ENCODE peak calls at places on chromosome 18, in six cellular contexts. T is GM23248, P is hepatocyte, J is PC-3, G is PC-9, D is MM.1S. V is an unnamed sample. For H3K9me2, the result is how much of the 10 kb centered on the place peaks cover.

GRCh38 chr18:59885579-59886163 is 14.1 kb upstream of the PMAIP1 start:
- DNase-seq in T (peak), P (no peak), J (peak), G (no peak), D (peak), V (peak)

GRCh38 chr18:24259869-24260662 is 121.2 kb downstream of the CABYR start:
- DNase-seq in T (no peak), P (no peak), J (peak), G (no peak), D (no peak), V (no peak)

GRCh38 chr18:10140928-10141327 is 227.1 kb downstream of the VAPA start:
- DNase-seq in T (peak), P (peak), J (peak), G (no peak), D (peak), V (no peak)

GRCh38 chr18:42296723-42297122 is 341.7 kb downstream of the PIK3C3 start:
- DNase-seq in T (peak), P (no peak), J (no peak), G (no peak), D (no peak), V (no peak)

GRCh38 chr18:68177807-68178702 is 536.9 kb downstream of the TMX3 start:
- DNase-seq in T (peak), P (peak), J (peak), G (peak), D (no peak), V (no peak)

GRCh38 chr18:44945847-44946490 is 265.3 kb downstream of the SETBP1 start:
- DNase-seq in T (no peak), P (no peak), J (no peak), G (no peak), D (no peak), V (no peak)

GRCh38 chr18:58321986-58322385 is 278.0 kb downstream of the NEDD4L start:
- DNase-seq in T (peak), P (peak), J (peak), G (peak), D (peak), V (peak)

GRCh38 chr18:78309945-78310344 is 669.7 kb upstream of the SALL3 start:
- DNase-seq in T (no peak), P (no peak), J (no peak), G (no peak), D (no peak), V (no peak)

GRCh38 chr18:43719264-43719795 is 442.0 kb upstream of the SYT4 start:
- DNase-seq in T (no peak), P (peak), J (peak), G (peak), D (no peak), V (no peak)

GRCh38 chr18:77079088-77079487 is 53.5 kb downstream of the MBP start:
- DNase-seq in T (no peak), P (no peak), J (no peak), G (no peak), D (no peak), V (no peak)

GRCh38 chr18:58669731-58670379 is 1.4 kb upstream of the MALT1 start:
- DNase-seq in T (peak), P (no peak), J (peak), G (peak), D (no peak), V (no peak)

GRCh38 chr18:63046375-63046774 is 273.2 kb downstream of the BCL2 start:
- DNase-seq in T (no peak), P (no peak), J (no peak), G (no peak), D (no peak), V (no peak)

GRCh38 chr18:22015156-22015555 is 154.2 kb upstream of the GATA6 start:
- DNase-seq in T (peak), P (no peak), J (peak), G (no peak), D (no peak), V (no peak)

GRCh38 chr18:23317975-23318675 is 135.0 kb upstream of the RIOK3 start:
- DNase-seq in T (peak), P (no peak), J (peak), G (no peak), D (no peak), V (no peak)

GRCh38 chr18:5518899-5519371 is 24.9 kb downstream of the EPB41L3 start:
- DNase-seq in T (peak), P (peak), J (no peak), G (no peak), D (no peak), V (no peak)

GRCh38 chr18:49487711-49488310 is 777 bp upstream of the C18orf32 start:
- DNase-seq in T (no peak), P (no peak), J (no peak), G (no peak), D (no peak), V (no peak)

GRCh38 chr18:62101236-62101635 is 85.6 kb downstream of the PIGN start:
- DNase-seq in T (peak), P (no peak), J (no peak), G (no peak), D (no peak), V (no peak)

GRCh38 chr18:5630057-5630765 is 86.4 kb upstream of the EPB41L3 start:
- DNase-seq in T (peak), P (peak), J (peak), G (no peak), D (peak), V (no peak)

GRCh38 chr18:75160315-75160714 is 48.6 kb downstream of the PTGR3 start:
- DNase-seq in T (peak), P (no peak), J (no peak), G (no peak), D (no peak), V (no peak)

GRCh38 chr18:44715245-44715644 is 34.6 kb downstream of the SETBP1 start:
- DNase-seq in T (peak), P (peak), J (peak), G (no peak), D (no peak), V (no peak)

GRCh38 chr18:37396981-37397720 is 168.4 kb downstream of the CELF4 start:
- DNase-seq in T (no peak), P (no peak), J (no peak), G (no peak), D (no peak), V (no peak)

GRCh38 chr18:390748-391478 is 109.6 kb downstream of the COLEC12 start:
- DNase-seq in T (no peak), P (no peak), J (no peak), G (no peak), D (no peak), V (no peak)

GRCh38 chr18:22441638-22442037 is 23.9 kb upstream of the CTAGE1 start:
- DNase-seq in T (no peak), P (no peak), J (no peak), G (no peak), D (no peak), V (no peak)

GRCh38 chr18:63241739-63242138 is 77.8 kb downstream of the BCL2 start:
- DNase-seq in T (no peak), P (no peak), J (no peak), G (no peak), D (no peak), V (no peak)

GRCh38 chr18:13885009-13885408 is 30.3 kb downstream of the MC2R start:
- DNase-seq in T (no peak), P (no peak), J (no peak), G (no peak), D (no peak), V (no peak)

GRCh38 chr18:36035253-36035652 is 32.1 kb downstream of the RPRD1A start:
- DNase-seq in T (peak), P (no peak), J (no peak), G (no peak), D (no peak), V (no peak)

GRCh38 chr18:7958081-7958896 is 391.2 kb downstream of the PTPRM start:
- DNase-seq in T (peak), P (no peak), J (peak), G (no peak), D (peak), V (no peak)

GRCh38 chr18:40041951-40042350 is 1913.1 kb upstream of the PIK3C3 start:
- DNase-seq in T (no peak), P (no peak), J (no peak), G (no peak), D (no peak), V (no peak)

GRCh38 chr18:13447621-13448020 is 229.1 kb downstream of the LDLRAD4 start:
- DNase-seq in T (peak), P (peak), J (no peak), G (no peak), D (no peak), V (no peak)

GRCh38 chr18:50563376-50563775 is 3.5 kb downstream of the MAPK4 start:
- DNase-seq in T (no peak), P (no peak), J (no peak), G (no peak), D (no peak), V (no peak)

GRCh38 chr18:13260927-13261471 is 42.4 kb downstream of the LDLRAD4 start:
- DNase-seq in T (no peak), P (no peak), J (no peak), G (no peak), D (no peak), V (no peak)

GRCh38 chr18:14174706-14175085 is 42.5 kb upstream of the ZNF519 start:
- DNase-seq in T (no peak), P (no peak), J (no peak), G (no peak), D (no peak), V (peak)

GRCh38 chr18:56789004-56789888 is 138.1 kb downstream of the WDR7 start:
- DNase-seq in T (peak), P (peak), J (peak), G (no peak), D (peak), V (peak)

GRCh38 chr18:7084080-7084765 is 33.4 kb downstream of the LAMA1 start:
- DNase-seq in T (peak), P (peak), J (no peak), G (no peak), D (no peak), V (no peak)

GRCh38 chr18:74251297-74252031 is 40.3 kb downstream of the CYB5A start:
- DNase-seq in T (peak), P (peak), J (peak), G (no peak), D (no peak), V (no peak)

GRCh38 chr18:25229080-25229479 is 122.9 kb downstream of the ZNF521 start:
- DNase-seq in T (peak), P (peak), J (no peak), G (no peak), D (no peak), V (no peak)

GRCh38 chr18:48135436-48135966 is 205.0 kb upstream of the SMAD2 start:
- DNase-seq in T (no peak), P (no peak), J (no peak), G (no peak), D (no peak), V (no peak)

GRCh38 chr18:48134609-48135008 is 204.2 kb upstream of the SMAD2 start:
- DNase-seq in T (no peak), P (no peak), J (no peak), G (no peak), D (no peak), V (no peak)

GRCh38 chr18:48131042-48131441 is 200.6 kb upstream of the SMAD2 start:
- DNase-seq in T (no peak), P (no peak), J (no peak), G (no peak), D (no peak), V (no peak)

GRCh38 chr18:48133675-48134251 is 203.3 kb upstream of the SMAD2 start:
- DNase-seq in T (no peak), P (peak), J (peak), G (peak), D (no peak), V (no peak)

DNA sequence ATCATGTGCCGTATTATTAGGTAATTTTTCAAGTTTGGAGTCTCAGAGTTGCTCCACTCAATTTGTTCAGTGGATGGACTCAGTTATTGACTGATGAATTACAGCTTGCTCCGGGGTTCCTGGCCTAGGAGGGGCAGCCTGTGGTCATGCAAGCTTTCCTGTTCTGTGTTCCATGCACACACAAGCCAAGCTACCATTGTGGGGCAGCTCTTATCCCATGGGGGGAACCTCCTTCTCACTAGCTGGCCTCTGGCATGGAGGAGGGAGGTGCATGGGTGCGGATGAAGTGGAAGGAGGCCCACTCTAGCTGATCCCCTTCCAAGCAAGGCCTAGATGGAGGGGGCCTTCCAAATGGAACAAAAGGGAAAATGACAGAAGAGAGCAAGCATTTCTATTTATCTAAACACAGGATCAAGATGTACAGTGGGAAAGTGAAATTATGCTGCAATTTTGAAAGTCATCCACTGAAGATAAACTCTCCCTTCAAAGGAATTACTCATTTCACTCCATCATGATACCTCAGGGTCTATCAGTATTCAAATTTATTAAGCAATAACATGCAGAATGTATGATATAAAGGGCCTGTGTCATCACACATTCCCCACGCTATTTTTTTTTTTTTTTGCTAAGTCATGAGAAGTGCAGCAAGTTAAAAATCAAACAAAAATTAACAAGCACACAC is 202.7 kb upstream of the SMAD2 start:
- DNase-seq in T (no peak), P (no peak), J (no peak), G (no peak), D (no peak), V (no peak)
- H3K9me2 ChIP-seq in T (under half), P (under half), J (under half), G (under half), D (under half), V (under half)

GRCh38 chr18:55448390-55448789 is 139.6 kb downstream of the TCF4 start:
- DNase-seq in T (no peak), P (no peak), J (no peak), G (no peak), D (no peak), V (peak)

GRCh38 chr18:55446996-55447671 is 140.9 kb downstream of the TCF4 start:
- DNase-seq in T (no peak), P (no peak), J (no peak), G (no peak), D (no peak), V (peak)

GRCh38 chr18:55447672-55448018 is 140.3 kb downstream of the TCF4 start:
- DNase-seq in T (no peak), P (no peak), J (no peak), G (no peak), D (no peak), V (peak)

GRCh38 chr18:55452123-55452611 is 135.8 kb downstream of the TCF4 start:
- DNase-seq in T (peak), P (no peak), J (no peak), G (no peak), D (no peak), V (no peak)

DNA sequence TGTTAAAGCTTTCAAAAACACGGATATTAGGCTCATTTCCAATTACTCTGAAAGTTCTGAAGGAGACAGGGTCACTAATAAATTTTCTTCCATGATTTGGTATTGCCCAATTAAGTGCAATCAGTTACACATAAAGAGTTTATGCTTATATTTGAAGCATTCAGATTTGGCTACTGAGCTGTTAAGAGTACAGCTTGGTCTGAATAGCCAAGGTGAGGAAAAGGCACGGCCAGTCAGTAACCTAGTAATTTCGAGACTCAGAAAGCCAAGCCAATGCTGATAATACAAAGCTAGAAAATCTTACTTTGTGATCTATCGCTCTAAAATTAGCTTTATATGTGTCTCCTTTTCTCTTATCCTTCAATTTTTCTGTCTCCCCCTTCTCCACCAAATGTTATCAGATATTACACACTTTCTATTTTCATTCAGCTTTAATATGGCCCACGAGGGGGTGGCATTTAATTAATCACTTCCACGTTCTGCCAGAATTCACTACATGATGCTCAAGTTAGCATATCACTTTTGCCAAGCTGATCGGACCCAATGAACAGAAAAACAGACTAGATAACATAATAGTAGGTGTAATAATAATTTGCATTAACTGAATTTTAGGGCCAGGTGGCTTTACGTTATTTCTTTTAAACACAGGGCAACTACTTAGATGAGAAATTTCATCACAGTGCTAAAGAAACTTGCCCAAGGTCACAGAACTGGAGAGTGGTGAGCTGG is 138.4 kb downstream of the TCF4 start:
- DNase-seq in T (no peak), P (no peak), J (no peak), G (no peak), D (no peak), V (peak)
- H3K9me2 ChIP-seq in T (under half), P (under half), J (under half), G (under half), D (under half), V (under half)

GRCh38 chr18:70645971-70646370 is 357.1 kb downstream of the SOCS6 start:
- DNase-seq in T (peak), P (no peak), J (peak), G (no peak), D (no peak), V (no peak)
- H3K9me2 ChIP-seq in T (under half), P (under half), J (under half), G (under half), D (under half), V (under half)

GRCh38 chr18:30487962-30488361 is 554.6 kb downstream of the DSC3 start:
- DNase-seq in T (no peak), P (no peak), J (peak), G (no peak), D (no peak), V (no peak)
- H3K9me2 ChIP-seq in T (under half), P (under half), J (under half), G (under half), D (under half), V (under half)

GRCh38 chr18:48304906-48305693 is 104.1 kb downstream of the ZBTB7C start:
- DNase-seq in T (no peak), P (no peak), J (no peak), G (no peak), D (no peak), V (no peak)
- H3K9me2 ChIP-seq in T (under half), P (under half), J (under half), G (under half), D (under half), V (under half)

GRCh38 chr18:3211236-3211992 is 8.4 kb downstream of the MYOM1 start:
- DNase-seq in T (no peak), P (peak), J (peak), G (no peak), D (no peak), V (no peak)
- H3K9me2 ChIP-seq in T (under half), P (under half), J (under half), G (under half), D (under half), V (under half)

GRCh38 chr18:46336278-46337205 is 232.4 kb downstream of the HAUS1 start:
- DNase-seq in T (no peak), P (no peak), J (no peak), G (no peak), D (no peak), V (no peak)
- H3K9me2 ChIP-seq in T (under half), P (under half), J (under half), G (under half), D (under half), V (under half)

GRCh38 chr18:79533591-79533990 is 137.9 kb downstream of the NFATC1 start:
- DNase-seq in T (no peak), P (no peak), J (no peak), G (no peak), D (no peak), V (no peak)

GRCh38 chr18:79531926-79532689 is 136.4 kb downstream of the NFATC1 start:
- DNase-seq in T (no peak), P (no peak), J (no peak), G (no peak), D (no peak), V (no peak)

GRCh38 chr18:79534356-79534755 is 138.6 kb downstream of the NFATC1 start:
- DNase-seq in T (no peak), P (no peak), J (no peak), G (no peak), D (no peak), V (no peak)

GRCh38 chr18:79532690-79533058 is 136.9 kb downstream of the NFATC1 start:
- DNase-seq in T (no peak), P (no peak), J (no peak), G (no peak), D (no peak), V (no peak)

GRCh38 chr18:79533146-79533545 is 137.4 kb downstream of the NFATC1 start:
- DNase-seq in T (no peak), P (no peak), J (no peak), G (no peak), D (no peak), V (no peak)
- H3K9me2 ChIP-seq in T (under half), P (under half), J (under half), G (under half), D (under half), V (under half)

GRCh38 chr18:48295586-48296311 is 113.4 kb downstream of the ZBTB7C start:
- DNase-seq in T (peak), P (peak), J (no peak), G (no peak), D (no peak), V (no peak)
- H3K9me2 ChIP-seq in T (under half), P (under half), J (under half), G (under half), D (under half), V (under half)